ENCODE peak calls at places on chromosomes 11 and 22, in four cellular contexts. Y is fibroblast of lung, L is pancreas, X is transverse colon. A is an unnamed sample.

GRCh38 chr11:95599959-95600586 is 189.5 kb downstream of the FAM76B start:
- DNase-seq in Y (no peak), L (no peak), X (no peak), A (no peak)

GRCh38 chr22:21074092-21074715 is 28.5 kb downstream of the LRRC74B start:
- DNase-seq in Y (peak), L (no peak), X (no peak), A (peak)

GRCh38 chr11:101880208-101880607 is 34.6 kb upstream of the CEP126 start:
- DNase-seq in Y (peak), L (no peak), X (no peak), A (peak)

GRCh38 chr22:20244744-20245576 is 23.2 kb downstream of the RTN4R start:
- DNase-seq in Y (no peak), L (no peak), X (peak), A (no peak)

GRCh38 chr11:119228535-119229302 is 22.6 kb downstream of the CBL start:
- DNase-seq in Y (no peak), L (no peak), X (no peak), A (no peak)

GRCh38 chr11:69049490-69049867 is 747 bp downstream of the TPCN2 start:
- DNase-seq in Y (no peak), L (peak), X (no peak), A (no peak)

GRCh38 chr22:35457729-35458546 is 58.0 kb downstream of the MCM5 start:
- DNase-seq in Y (no peak), L (no peak), X (no peak), A (no peak)

GRCh38 chr22:23107487-23108323 is 34.1 kb downstream of the RSPH14 start:
- DNase-seq in Y (no peak), L (no peak), X (peak), A (no peak)

DNA sequence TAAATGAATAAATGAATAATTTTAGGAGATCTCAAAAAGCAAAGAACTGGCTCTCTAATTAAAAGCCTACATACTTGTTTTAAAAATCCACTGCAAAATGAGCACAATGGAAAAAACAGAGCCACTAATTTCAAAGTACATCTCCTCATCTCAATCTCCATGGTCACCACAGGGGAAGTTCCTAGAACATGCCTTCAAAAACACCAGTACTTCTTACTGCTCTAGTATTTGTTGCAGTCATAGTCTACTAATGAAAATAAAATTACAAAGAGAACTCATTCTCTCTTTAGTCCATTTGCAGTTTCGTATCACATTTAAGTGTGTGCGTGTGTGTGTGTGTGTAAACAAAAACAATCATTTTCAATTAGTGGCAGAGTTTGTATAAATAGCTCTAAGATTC is 54.0 kb downstream of the PIK3C2A start:
- DNase-seq in Y (no peak), L (no peak), X (no peak), A (no peak)
- H3K4me3 ChIP-seq in Y (no peak), L (no peak), X (no peak), A (no peak)

GRCh38 chr22:27175444-27175843 is 518.1 kb downstream of the MIAT start:
- DNase-seq in Y (no peak), L (no peak), X (no peak), A (no peak)
- H3K27ac ChIP-seq in Y (no peak), L (no peak), X (no peak), A (no peak)

GRCh38 chr22:31049815-31050420 is 31.2 kb upstream of the SMTN start:
- DNase-seq in Y (no peak), L (no peak), X (no peak), A (no peak)
- TF ChIP-seq CTCF in Y (no peak), L (no peak), X (no peak), A (no peak)

DNA sequence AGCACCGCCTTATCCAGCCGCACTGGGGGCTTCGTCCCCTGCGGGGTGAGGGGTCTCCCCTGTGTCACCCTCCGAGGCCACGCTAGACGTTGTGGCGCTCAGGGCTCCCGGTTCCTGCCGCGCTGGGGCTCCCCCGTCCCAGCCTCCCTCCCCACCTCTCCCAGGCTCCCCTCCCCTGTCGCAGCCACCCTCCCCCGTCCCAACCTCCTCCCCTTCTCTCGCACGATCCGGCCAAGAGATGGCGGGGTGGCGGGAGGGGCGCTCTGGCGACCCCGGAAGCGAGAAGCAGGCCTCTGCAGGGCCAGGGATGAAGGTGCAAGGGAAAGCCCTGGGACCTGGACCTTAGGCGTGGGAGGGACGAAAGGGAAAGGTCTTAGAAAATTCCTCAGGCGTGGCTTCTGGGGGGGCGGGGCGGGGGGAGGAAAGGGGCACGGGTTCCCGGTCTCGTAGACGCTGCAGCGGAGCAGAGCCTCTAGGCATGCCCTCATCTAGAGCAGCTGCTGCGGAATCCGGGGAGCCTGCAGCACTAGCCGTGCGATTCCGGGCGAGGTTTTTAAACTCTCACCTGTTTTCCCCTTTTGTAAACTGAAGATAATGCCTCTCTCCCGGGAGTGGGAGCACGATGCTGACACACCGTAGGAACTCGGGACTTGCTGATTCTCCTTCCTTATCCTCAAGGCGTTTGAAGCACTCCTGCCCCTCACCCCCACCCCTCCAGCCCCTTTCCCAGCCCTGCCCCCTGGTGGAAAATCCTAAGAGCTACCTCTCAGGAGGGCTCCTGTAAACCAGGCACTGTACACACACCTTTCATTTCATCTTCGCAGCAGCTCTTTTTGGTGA is 14.4 kb downstream of the KCNJ5 start:
- DNase-seq in Y (peak), L (peak), X (peak), A (no peak)
- H3K4me3 ChIP-seq in Y (peak), L (peak), X (peak), A (peak)

GRCh38 chr22:38451404-38451803 is 3.6 kb downstream of the KCNJ4 start:
- DNase-seq in Y (no peak), L (no peak), X (no peak), A (no peak)
- H3K27ac ChIP-seq in Y (no peak), L (no peak), X (no peak), A (no peak)

GRCh38 chr11:12234216-12234615 is 123.8 kb downstream of the MICAL2 start:
- DNase-seq in Y (no peak), L (no peak), X (no peak), A (no peak)

GRCh38 chr11:12235945-12236743 is 125.8 kb downstream of the MICAL2 start:
- DNase-seq in Y (peak), L (no peak), X (peak), A (peak)

GRCh38 chr11:12235080-12235479 is 124.7 kb downstream of the MICAL2 start:
- DNase-seq in Y (no peak), L (no peak), X (no peak), A (no peak)

GRCh38 chr11:12236744-12237101 is 126.3 kb downstream of the MICAL2 start:
- DNase-seq in Y (no peak), L (no peak), X (no peak), A (no peak)

DNA sequence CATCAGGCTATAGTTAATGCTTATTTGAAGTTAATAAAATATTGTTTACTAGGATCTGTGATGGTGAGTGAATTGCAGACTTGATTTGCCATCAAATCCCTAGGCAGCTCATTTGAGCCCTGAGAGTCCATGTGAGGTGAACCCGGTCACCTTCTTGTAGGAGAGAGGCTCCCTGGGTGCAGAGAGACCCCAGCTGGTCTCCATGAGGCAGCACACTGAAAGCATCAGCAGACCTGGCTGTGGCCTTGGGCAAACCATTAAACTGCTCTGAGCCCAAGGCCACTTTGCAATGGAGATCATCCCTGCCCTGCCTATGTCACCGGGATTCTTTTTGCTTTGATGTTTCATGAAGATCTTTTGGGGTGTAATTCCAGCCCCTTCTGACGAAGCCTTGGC is 125.2 kb downstream of the MICAL2 start:
- DNase-seq in Y (peak), L (no peak), X (no peak), A (no peak)
- TF ChIP-seq CTCF in Y (peak), L (no peak), X (no peak), A (peak)

GRCh38 chr11:77171254-77171653 is 43.2 kb downstream of the MYO7A start:
- DNase-seq in Y (no peak), L (no peak), X (no peak), A (no peak)
- H3K4me3 ChIP-seq in Y (no peak), L (no peak), X (no peak), A (no peak)